ENCODE peak calls at places on chromosomes 3 and 15, in six cellular contexts. One of them, this sample, is unnamed.

GRCh38 chr15:51727141-51727897 is 10.1 kb downstream of the LYSMD2 start:
- DNase-seq in stimulated activated CD8-positive, alpha-beta memory T cell treated with anti-CD3 and anti-CD28 coated beads, Interleukin-15, amount 100 ng/mL, for 4 hours: no peak
- DNase-seq in cardiac muscle cell: peak
- DNase-seq in skeletal muscle cell: no peak
- DNase-seq in activated T-cell treated with anti-CD3 and anti-CD28 coated beads, Interleukin-2, amount 50 U/mL, for 4 hours: peak
- DNase-seq in Caco-2: no peak
- DNase-seq in this sample: no peak

GRCh38 chr3:129324855-129325254 is 46.2 kb downstream of the HMCES start:
- DNase-seq in stimulated activated CD8-positive, alpha-beta memory T cell treated with anti-CD3 and anti-CD28 coated beads, Interleukin-15, amount 100 ng/mL, for 4 hours: no peak
- DNase-seq in cardiac muscle cell: no peak
- DNase-seq in skeletal muscle cell: no peak
- DNase-seq in activated T-cell treated with anti-CD3 and anti-CD28 coated beads, Interleukin-2, amount 50 U/mL, for 4 hours: no peak
- DNase-seq in Caco-2: no peak
- DNase-seq in this sample: no peak

GRCh38 chr3:119207512-119207875 is 33.2 kb downstream of the B4GALT4 start:
- DNase-seq in stimulated activated CD8-positive, alpha-beta memory T cell treated with anti-CD3 and anti-CD28 coated beads, Interleukin-15, amount 100 ng/mL, for 4 hours: no peak
- DNase-seq in cardiac muscle cell: no peak
- DNase-seq in skeletal muscle cell: no peak
- DNase-seq in activated T-cell treated with anti-CD3 and anti-CD28 coated beads, Interleukin-2, amount 50 U/mL, for 4 hours: no peak
- DNase-seq in Caco-2: no peak
- DNase-seq in this sample: no peak

GRCh38 chr3:43522702-43523362 is 99.0 kb downstream of the ANO10 start:
- DNase-seq in stimulated activated CD8-positive, alpha-beta memory T cell treated with anti-CD3 and anti-CD28 coated beads, Interleukin-15, amount 100 ng/mL, for 4 hours: no peak
- DNase-seq in cardiac muscle cell: peak
- DNase-seq in skeletal muscle cell: no peak
- DNase-seq in activated T-cell treated with anti-CD3 and anti-CD28 coated beads, Interleukin-2, amount 50 U/mL, for 4 hours: no peak
- DNase-seq in Caco-2: no peak
- DNase-seq in this sample: peak

GRCh38 chr3:110779581-110779980 is 292.0 kb upstream of the NECTIN3 start:
- DNase-seq in stimulated activated CD8-positive, alpha-beta memory T cell treated with anti-CD3 and anti-CD28 coated beads, Interleukin-15, amount 100 ng/mL, for 4 hours: no peak
- DNase-seq in cardiac muscle cell: no peak
- DNase-seq in skeletal muscle cell: no peak
- DNase-seq in activated T-cell treated with anti-CD3 and anti-CD28 coated beads, Interleukin-2, amount 50 U/mL, for 4 hours: no peak
- DNase-seq in Caco-2: no peak
- DNase-seq in this sample: no peak

GRCh38 chr3:185242642-185243041 is 11.2 kb downstream of the EHHADH start:
- DNase-seq in stimulated activated CD8-positive, alpha-beta memory T cell treated with anti-CD3 and anti-CD28 coated beads, Interleukin-15, amount 100 ng/mL, for 4 hours: no peak
- DNase-seq in cardiac muscle cell: no peak
- DNase-seq in skeletal muscle cell: no peak
- DNase-seq in activated T-cell treated with anti-CD3 and anti-CD28 coated beads, Interleukin-2, amount 50 U/mL, for 4 hours: no peak
- DNase-seq in Caco-2: no peak
- DNase-seq in this sample: no peak

GRCh38 chr15:48975713-48976419 is 12.1 kb upstream of the SHC4 start:
- DNase-seq in stimulated activated CD8-positive, alpha-beta memory T cell treated with anti-CD3 and anti-CD28 coated beads, Interleukin-15, amount 100 ng/mL, for 4 hours: peak
- DNase-seq in cardiac muscle cell: peak
- DNase-seq in skeletal muscle cell: peak
- DNase-seq in activated T-cell treated with anti-CD3 and anti-CD28 coated beads, Interleukin-2, amount 50 U/mL, for 4 hours: peak
- DNase-seq in Caco-2: peak
- DNase-seq in this sample: peak

GRCh38 chr15:45393851-45394250 is 15.5 kb upstream of the GATM start:
- DNase-seq in stimulated activated CD8-positive, alpha-beta memory T cell treated with anti-CD3 and anti-CD28 coated beads, Interleukin-15, amount 100 ng/mL, for 4 hours: no peak
- DNase-seq in cardiac muscle cell: no peak
- DNase-seq in skeletal muscle cell: no peak
- DNase-seq in activated T-cell treated with anti-CD3 and anti-CD28 coated beads, Interleukin-2, amount 50 U/mL, for 4 hours: no peak
- DNase-seq in Caco-2: peak
- DNase-seq in this sample: no peak

GRCh38 chr3:152843955-152844354 is 9.0 kb downstream of the P2RY1 start:
- DNase-seq in stimulated activated CD8-positive, alpha-beta memory T cell treated with anti-CD3 and anti-CD28 coated beads, Interleukin-15, amount 100 ng/mL, for 4 hours: no peak
- DNase-seq in cardiac muscle cell: no peak
- DNase-seq in skeletal muscle cell: no peak
- DNase-seq in activated T-cell treated with anti-CD3 and anti-CD28 coated beads, Interleukin-2, amount 50 U/mL, for 4 hours: no peak
- DNase-seq in Caco-2: no peak
- DNase-seq in this sample: no peak

GRCh38 chr15:79051941-79052731 is 38.4 kb downstream of the RASGRF1 start:
- DNase-seq in stimulated activated CD8-positive, alpha-beta memory T cell treated with anti-CD3 and anti-CD28 coated beads, Interleukin-15, amount 100 ng/mL, for 4 hours: no peak
- DNase-seq in cardiac muscle cell: no peak
- DNase-seq in skeletal muscle cell: no peak
- DNase-seq in activated T-cell treated with anti-CD3 and anti-CD28 coated beads, Interleukin-2, amount 50 U/mL, for 4 hours: no peak
- DNase-seq in Caco-2: no peak
- DNase-seq in this sample: no peak

GRCh38 chr3:34683851-34684250 is 885.4 kb downstream of the PDCD6IP start:
- DNase-seq in stimulated activated CD8-positive, alpha-beta memory T cell treated with anti-CD3 and anti-CD28 coated beads, Interleukin-15, amount 100 ng/mL, for 4 hours: no peak
- DNase-seq in cardiac muscle cell: peak
- DNase-seq in skeletal muscle cell: no peak
- DNase-seq in activated T-cell treated with anti-CD3 and anti-CD28 coated beads, Interleukin-2, amount 50 U/mL, for 4 hours: peak
- DNase-seq in Caco-2: peak
- DNase-seq in this sample: peak

GRCh38 chr3:123122525-123123315 is 55.9 kb downstream of the PDIA5 start:
- DNase-seq in stimulated activated CD8-positive, alpha-beta memory T cell treated with anti-CD3 and anti-CD28 coated beads, Interleukin-15, amount 100 ng/mL, for 4 hours: no peak
- DNase-seq in cardiac muscle cell: peak
- DNase-seq in skeletal muscle cell: no peak
- DNase-seq in activated T-cell treated with anti-CD3 and anti-CD28 coated beads, Interleukin-2, amount 50 U/mL, for 4 hours: no peak
- DNase-seq in Caco-2: no peak
- DNase-seq in this sample: peak

GRCh38 chr3:58072046-58072445 is 63.8 kb downstream of the FLNB start:
- DNase-seq in stimulated activated CD8-positive, alpha-beta memory T cell treated with anti-CD3 and anti-CD28 coated beads, Interleukin-15, amount 100 ng/mL, for 4 hours: no peak
- DNase-seq in cardiac muscle cell: no peak
- DNase-seq in skeletal muscle cell: no peak
- DNase-seq in activated T-cell treated with anti-CD3 and anti-CD28 coated beads, Interleukin-2, amount 50 U/mL, for 4 hours: no peak
- DNase-seq in Caco-2: no peak
- DNase-seq in this sample: peak

GRCh38 chr3:129323651-129324294 is 45.1 kb downstream of the HMCES start:
- DNase-seq in stimulated activated CD8-positive, alpha-beta memory T cell treated with anti-CD3 and anti-CD28 coated beads, Interleukin-15, amount 100 ng/mL, for 4 hours: no peak
- DNase-seq in cardiac muscle cell: no peak
- DNase-seq in skeletal muscle cell: no peak
- DNase-seq in activated T-cell treated with anti-CD3 and anti-CD28 coated beads, Interleukin-2, amount 50 U/mL, for 4 hours: no peak
- DNase-seq in Caco-2: no peak
- DNase-seq in this sample: no peak

GRCh38 chr3:87233805-87234204 is 6.7 kb downstream of the CHMP2B start:
- DNase-seq in stimulated activated CD8-positive, alpha-beta memory T cell treated with anti-CD3 and anti-CD28 coated beads, Interleukin-15, amount 100 ng/mL, for 4 hours: no peak
- DNase-seq in cardiac muscle cell: no peak
- DNase-seq in skeletal muscle cell: no peak
- DNase-seq in activated T-cell treated with anti-CD3 and anti-CD28 coated beads, Interleukin-2, amount 50 U/mL, for 4 hours: no peak
- DNase-seq in Caco-2: no peak
- DNase-seq in this sample: no peak

GRCh38 chr3:189457201-189457607 is 174.0 kb upstream of the TP63 start:
- DNase-seq in stimulated activated CD8-positive, alpha-beta memory T cell treated with anti-CD3 and anti-CD28 coated beads, Interleukin-15, amount 100 ng/mL, for 4 hours: no peak
- DNase-seq in cardiac muscle cell: peak
- DNase-seq in skeletal muscle cell: peak
- DNase-seq in activated T-cell treated with anti-CD3 and anti-CD28 coated beads, Interleukin-2, amount 50 U/mL, for 4 hours: no peak
- DNase-seq in Caco-2: no peak
- DNase-seq in this sample: peak

This sample was measured in A172.